ENCODE peak calls at places on chromosomes 2 and 18, in four cellular contexts. F is CD8-positive, alpha-beta T cell; U is esophagus muscularis mucosa; X is ecto neural progenitor cell. V is an unnamed sample.

GRCh38 chr2:23367760-23368159 is 17.2 kb upstream of the KLHL29 start:
- DNase-seq in F (no peak), U (no peak), X (no peak), V (no peak)

GRCh38 chr2:171522057-171522803 is at the start of gene CYBRD1:
- DNase-seq in F (no peak), U (peak; percentile 95), X (peak; percentile 67), V (no peak)

GRCh38 chr2:217660423-217660822 is 342.4 kb downstream of the TNS1 start:
- DNase-seq in F (no peak), U (no peak), X (no peak), V (no peak)

GRCh38 chr2:72938455-72938854 is 21.1 kb downstream of the EMX1 start:
- DNase-seq in F (no peak), U (no peak), X (no peak), V (no peak)

GRCh38 chr2:61272421-61273070 is 110.6 kb downstream of the C2orf74 start:
- DNase-seq in F (no peak), U (no peak), X (no peak), V (no peak)

GRCh38 chr2:163347982-163348842 is 387.6 kb downstream of the FIGN start:
- DNase-seq in F (no peak), U (peak; percentile 93), X (peak; percentile 89), V (no peak)

GRCh38 chr18:46842583-46842982 is 74.7 kb downstream of the PIAS2 start:
- DNase-seq in F (no peak), U (no peak), X (no peak), V (no peak)

GRCh38 chr2:45652090-45653050 is 895 bp downstream of the PRKCE start:
- DNase-seq in F (no peak), U (no peak), X (peak; percentile 65), V (peak; percentile 17)

V was measured in activated effector memory CD4-positive, alpha-beta T cell treated with Interleukin-2 at 50 U/mL for 16 hours.